ENCODE peak calls at places on chromosomes 11 and 22, in four cellular contexts. One of them, this sample, is unnamed.

GRCh38 chr22:43697894-43698293 is 114.2 kb downstream of the EFCAB6 start:
- DNase-seq in stimulated activated CD4-positive, alpha-beta T cell treated with anti-CD3 and anti-CD28 coated beads, Interleukin-12 subunit alpha, Interleukin-12 subunit beta, amount 100 ng/mL, for 48 hours: no peak
- DNase-seq in stimulated activated CD8-positive, alpha-beta memory T cell treated with anti-CD3 and anti-CD28 coated beads, Interleukin-2, amount 100 ng/mL, for 1 hour: no peak
- DNase-seq in naive thymus-derived CD4-positive, alpha-beta T cell: no peak
- DNase-seq in this sample: no peak

GRCh38 chr11:129364143-129364654 is 11.4 kb upstream of the BARX2 start:
- DNase-seq in stimulated activated CD4-positive, alpha-beta T cell treated with anti-CD3 and anti-CD28 coated beads, Interleukin-12 subunit alpha, Interleukin-12 subunit beta, amount 100 ng/mL, for 48 hours: peak; percentile 72
- DNase-seq in stimulated activated CD8-positive, alpha-beta memory T cell treated with anti-CD3 and anti-CD28 coated beads, Interleukin-2, amount 100 ng/mL, for 1 hour: peak; percentile 33
- DNase-seq in naive thymus-derived CD4-positive, alpha-beta T cell: peak; percentile 47
- DNase-seq in this sample: peak; percentile 68

GRCh38 chr11:108887436-108888238 is 222.8 kb downstream of the DDX10 start:
- DNase-seq in stimulated activated CD4-positive, alpha-beta T cell treated with anti-CD3 and anti-CD28 coated beads, Interleukin-12 subunit alpha, Interleukin-12 subunit beta, amount 100 ng/mL, for 48 hours: no peak
- DNase-seq in stimulated activated CD8-positive, alpha-beta memory T cell treated with anti-CD3 and anti-CD28 coated beads, Interleukin-2, amount 100 ng/mL, for 1 hour: no peak
- DNase-seq in naive thymus-derived CD4-positive, alpha-beta T cell: no peak
- DNase-seq in this sample: no peak

GRCh38 chr22:37906364-37907008 is 389 bp downstream of the MICALL1 start:
- DNase-seq in stimulated activated CD4-positive, alpha-beta T cell treated with anti-CD3 and anti-CD28 coated beads, Interleukin-12 subunit alpha, Interleukin-12 subunit beta, amount 100 ng/mL, for 48 hours: peak; percentile 14
- DNase-seq in stimulated activated CD8-positive, alpha-beta memory T cell treated with anti-CD3 and anti-CD28 coated beads, Interleukin-2, amount 100 ng/mL, for 1 hour: no peak
- DNase-seq in naive thymus-derived CD4-positive, alpha-beta T cell: no peak
- DNase-seq in this sample: no peak

GRCh38 chr11:117395476-117395875 is 67.8 kb downstream of the CEP164 start:
- DNase-seq in stimulated activated CD4-positive, alpha-beta T cell treated with anti-CD3 and anti-CD28 coated beads, Interleukin-12 subunit alpha, Interleukin-12 subunit beta, amount 100 ng/mL, for 48 hours: no peak
- DNase-seq in stimulated activated CD8-positive, alpha-beta memory T cell treated with anti-CD3 and anti-CD28 coated beads, Interleukin-2, amount 100 ng/mL, for 1 hour: no peak
- DNase-seq in naive thymus-derived CD4-positive, alpha-beta T cell: no peak
- DNase-seq in this sample: no peak

GRCh38 chr11:2534957-2535672 is 90.3 kb downstream of the KCNQ1 start:
- DNase-seq in stimulated activated CD4-positive, alpha-beta T cell treated with anti-CD3 and anti-CD28 coated beads, Interleukin-12 subunit alpha, Interleukin-12 subunit beta, amount 100 ng/mL, for 48 hours: no peak
- DNase-seq in stimulated activated CD8-positive, alpha-beta memory T cell treated with anti-CD3 and anti-CD28 coated beads, Interleukin-2, amount 100 ng/mL, for 1 hour: no peak
- DNase-seq in naive thymus-derived CD4-positive, alpha-beta T cell: no peak
- DNase-seq in this sample: no peak

GRCh38 chr11:76664578-76665061 is 5.9 kb downstream of the LRRC32 start:
- DNase-seq in stimulated activated CD4-positive, alpha-beta T cell treated with anti-CD3 and anti-CD28 coated beads, Interleukin-12 subunit alpha, Interleukin-12 subunit beta, amount 100 ng/mL, for 48 hours: no peak
- DNase-seq in stimulated activated CD8-positive, alpha-beta memory T cell treated with anti-CD3 and anti-CD28 coated beads, Interleukin-2, amount 100 ng/mL, for 1 hour: no peak
- DNase-seq in naive thymus-derived CD4-positive, alpha-beta T cell: no peak
- DNase-seq in this sample: no peak

GRCh38 chr11:69640260-69640994 is 529 bp upstream of the CCND1 start:
- DNase-seq in stimulated activated CD4-positive, alpha-beta T cell treated with anti-CD3 and anti-CD28 coated beads, Interleukin-12 subunit alpha, Interleukin-12 subunit beta, amount 100 ng/mL, for 48 hours: no peak
- DNase-seq in stimulated activated CD8-positive, alpha-beta memory T cell treated with anti-CD3 and anti-CD28 coated beads, Interleukin-2, amount 100 ng/mL, for 1 hour: no peak
- DNase-seq in naive thymus-derived CD4-positive, alpha-beta T cell: no peak
- DNase-seq in this sample: no peak

GRCh38 chr11:11535611-11536010 is 86.2 kb downstream of the GALNT18 start:
- DNase-seq in stimulated activated CD4-positive, alpha-beta T cell treated with anti-CD3 and anti-CD28 coated beads, Interleukin-12 subunit alpha, Interleukin-12 subunit beta, amount 100 ng/mL, for 48 hours: no peak
- DNase-seq in stimulated activated CD8-positive, alpha-beta memory T cell treated with anti-CD3 and anti-CD28 coated beads, Interleukin-2, amount 100 ng/mL, for 1 hour: no peak
- DNase-seq in naive thymus-derived CD4-positive, alpha-beta T cell: no peak
- DNase-seq in this sample: no peak

GRCh38 chr11:133898770-133899115 is 53.4 kb upstream of the SPATA19 start:
- DNase-seq in stimulated activated CD4-positive, alpha-beta T cell treated with anti-CD3 and anti-CD28 coated beads, Interleukin-12 subunit alpha, Interleukin-12 subunit beta, amount 100 ng/mL, for 48 hours: no peak
- DNase-seq in stimulated activated CD8-positive, alpha-beta memory T cell treated with anti-CD3 and anti-CD28 coated beads, Interleukin-2, amount 100 ng/mL, for 1 hour: no peak
- DNase-seq in naive thymus-derived CD4-positive, alpha-beta T cell: no peak
- DNase-seq in this sample: no peak